ENCODE peak calls at places on chromosomes 2 and 18, in five cellular contexts. O is RCC 7860, A is NCI-H1436 treated with DMSO at 0.1 percent for 48 hours, G is A549, P is brain pericyte. Y is an unnamed sample.

GRCh38 chr2:235850289-235850688 is 317.9 kb downstream of the GBX2 start:
- DNase-seq in O (no peak), A (no peak), G (no peak), P (no peak), Y (no peak)

GRCh38 chr2:177711472-177712276 is 319.1 kb downstream of the AGPS start:
- DNase-seq in O (no peak), A (no peak), G (no peak), P (no peak), Y (no peak)

GRCh38 chr18:37501136-37501535 is 64.5 kb downstream of the CELF4 start:
- DNase-seq in O (no peak), A (no peak), G (no peak), P (no peak), Y (no peak)

GRCh38 chr2:232363784-232364615 is 14.6 kb upstream of the ALPP start:
- DNase-seq in O (peak), A (no peak), G (no peak), P (no peak), Y (no peak)

GRCh38 chr2:175207741-175208438 is 26.4 kb upstream of the ATP5MC3 start:
- DNase-seq in O (no peak), A (no peak), G (no peak), P (no peak), Y (no peak)

GRCh38 chr18:57819671-57820460 is 16.8 kb upstream of the ATP8B1 start:
- DNase-seq in O (peak), A (peak), G (peak), P (peak), Y (peak)

GRCh38 chr2:152647417-152648010 is 69.7 kb downstream of the PRPF40A start:
- DNase-seq in O (no peak), A (peak), G (no peak), P (no peak), Y (no peak)

GRCh38 chr2:195756218-195756941 is 99.4 kb downstream of the SLC39A10 start:
- DNase-seq in O (peak), A (no peak), G (no peak), P (no peak), Y (peak)